ENCODE peak calls at places on chromosomes 16 and 17, in five cellular contexts. Q is mucosa of gallbladder; G is HEK293T; D is tibial nerve; L is CD4-positive, CD25-positive, alpha-beta regulatory T cell. J is an unnamed sample.

GRCh38 chr16:23909792-23910418 is 74.1 kb downstream of the PRKCB start:
- DNase-seq in Q (no peak), G (no peak), D (no peak), L (no peak), J (no peak)

GRCh38 chr17:290121-290521 is 62.5 kb downstream of the RPH3AL start:
- DNase-seq in Q (no peak), G (no peak), D (no peak), L (no peak), J (no peak)

GRCh38 chr17:40101367-40102210 is 1.2 kb upstream of the NR1D1 start:
- DNase-seq in Q (no peak), G (no peak), D (no peak), L (no peak), J (no peak)

GRCh38 chr17:68288804-68289203 is 2.1 kb downstream of the SLC16A6 start:
- DNase-seq in Q (no peak), G (no peak), D (no peak), L (no peak), J (peak)

GRCh38 chr16:2095315-2095853 is 40.3 kb downstream of the PKD1 start:
- DNase-seq in Q (no peak), G (no peak), D (no peak), L (no peak), J (no peak)

GRCh38 chr17:59534583-59534982 is 30.8 kb upstream of the DHX40 start:
- DNase-seq in Q (no peak), G (peak), D (no peak), L (no peak), J (peak)

GRCh38 chr17:74715144-74715543 is 2.4 kb upstream of the CD300LF start:
- DNase-seq in Q (peak), G (no peak), D (no peak), L (no peak), J (no peak)

GRCh38 chr17:40363480-40363838 is 1.1 kb downstream of the GJD3 start:
- DNase-seq in Q (no peak), G (no peak), D (no peak), L (no peak), J (no peak)

GRCh38 chr16:81832801-81833547 is 53.9 kb downstream of the PLCG2 start:
- DNase-seq in Q (no peak), G (no peak), D (no peak), L (no peak), J (peak)

GRCh38 chr17:65418622-65419021 is 142.8 kb downstream of the AXIN2 start:
- DNase-seq in Q (no peak), G (no peak), D (no peak), L (no peak), J (no peak)

GRCh38 chr16:85029413-85029794 is 1.8 kb downstream of the KIAA0513 start:
- DNase-seq in Q (no peak), G (no peak), D (no peak), L (peak), J (peak)

GRCh38 chr17:82938486-82939212 is 98.8 kb upstream of the ZNF750 start:
- DNase-seq in Q (no peak), G (no peak), D (no peak), L (no peak), J (no peak)

GRCh38 chr16:67481561-67482259 is 753 bp upstream of the ATP6V0D1 start:
- DNase-seq in Q (peak), G (no peak), D (peak), L (peak), J (peak)

GRCh38 chr16:2288701-2289100 is 20.8 kb upstream of the RNPS1 start:
- DNase-seq in Q (no peak), G (no peak), D (no peak), L (no peak), J (no peak)

GRCh38 chr17:37788531-37788930 is 43.7 kb upstream of the HNF1B start:
- DNase-seq in Q (no peak), G (no peak), D (no peak), L (no peak), J (no peak)

GRCh38 chr17:1486802-1487695 is 5.4 kb downstream of the MYO1C start:
- DNase-seq in Q (peak), G (peak), D (peak), L (peak), J (peak)

GRCh38 chr17:51472670-51473069 is 212.3 kb downstream of the UTP18 start:
- DNase-seq in Q (no peak), G (no peak), D (no peak), L (no peak), J (no peak)

GRCh38 chr17:64779344-64780095 is 117.4 kb upstream of the SMURF2 start:
- DNase-seq in Q (no peak), G (no peak), D (no peak), L (no peak), J (no peak)

GRCh38 chr16:51150894-51151320 is at the start of gene SALL1:
- DNase-seq in Q (no peak), G (no peak), D (no peak), L (no peak), J (no peak)

GRCh38 chr16:27020031-27020430 is 46.7 kb upstream of the C16orf82 start:
- DNase-seq in Q (no peak), G (no peak), D (no peak), L (no peak), J (no peak)